ENCODE peak calls at places on chromosomes 13 and 19, in seven cellular contexts. One of them, this sample, is unnamed.

GRCh38 chr19:38290631-38291147 is 13.4 kb upstream of the C19orf33 start:
- DNase-seq in heart left ventricle: no peak
- DNase-seq in colonic mucosa: no peak
- DNase-seq in CD4-positive, alpha-beta T cell: no peak
- DNase-seq in endodermal cell: no peak
- DNase-seq in caudate nucleus: peak
- DNase-seq in suprapubic skin: no peak
- DNase-seq in this sample: no peak

GRCh38 chr19:53876651-53877224 is 5.3 kb upstream of the PRKCG start:
- DNase-seq in heart left ventricle: no peak
- DNase-seq in colonic mucosa: no peak
- DNase-seq in CD4-positive, alpha-beta T cell: no peak
- DNase-seq in endodermal cell: no peak
- DNase-seq in caudate nucleus: no peak
- DNase-seq in suprapubic skin: no peak
- DNase-seq in this sample: no peak

GRCh38 chr13:48535791-48536190 is 2.9 kb upstream of the RCBTB2 start:
- DNase-seq in heart left ventricle: no peak
- DNase-seq in colonic mucosa: no peak
- DNase-seq in CD4-positive, alpha-beta T cell: no peak
- DNase-seq in endodermal cell: no peak
- DNase-seq in caudate nucleus: no peak
- DNase-seq in suprapubic skin: no peak
- DNase-seq in this sample: no peak

GRCh38 chr13:26664942-26665341 is 95.6 kb downstream of the GPR12 start:
- DNase-seq in heart left ventricle: no peak
- DNase-seq in colonic mucosa: no peak
- DNase-seq in CD4-positive, alpha-beta T cell: no peak
- DNase-seq in endodermal cell: no peak
- DNase-seq in caudate nucleus: no peak
- DNase-seq in suprapubic skin: no peak
- DNase-seq in this sample: no peak

GRCh38 chr19:51341066-51341465 is 873 bp downstream of the VSIG10L start:
- DNase-seq in heart left ventricle: no peak
- DNase-seq in colonic mucosa: no peak
- DNase-seq in CD4-positive, alpha-beta T cell: no peak
- DNase-seq in endodermal cell: peak
- DNase-seq in caudate nucleus: no peak
- DNase-seq in suprapubic skin: no peak
- DNase-seq in this sample: no peak

GRCh38 chr13:112849500-112849899 is 119.5 kb upstream of the MCF2L start:
- DNase-seq in heart left ventricle: no peak
- DNase-seq in colonic mucosa: no peak
- DNase-seq in CD4-positive, alpha-beta T cell: no peak
- DNase-seq in endodermal cell: no peak
- DNase-seq in caudate nucleus: no peak
- DNase-seq in suprapubic skin: peak
- DNase-seq in this sample: peak

GRCh38 chr13:110965038-110965754 is 50.3 kb upstream of the ANKRD10 start:
- DNase-seq in heart left ventricle: no peak
- DNase-seq in colonic mucosa: no peak
- DNase-seq in CD4-positive, alpha-beta T cell: no peak
- DNase-seq in endodermal cell: no peak
- DNase-seq in caudate nucleus: no peak
- DNase-seq in suprapubic skin: no peak
- DNase-seq in this sample: no peak

GRCh38 chr13:40344270-40345148 is 321.9 kb downstream of the FOXO1 start:
- DNase-seq in heart left ventricle: no peak
- DNase-seq in colonic mucosa: no peak
- DNase-seq in CD4-positive, alpha-beta T cell: no peak
- DNase-seq in endodermal cell: no peak
- DNase-seq in caudate nucleus: no peak
- DNase-seq in suprapubic skin: no peak
- DNase-seq in this sample: no peak

GRCh38 chr13:40273173-40274000 is 393.1 kb downstream of the FOXO1 start:
- DNase-seq in heart left ventricle: no peak
- DNase-seq in colonic mucosa: no peak
- DNase-seq in CD4-positive, alpha-beta T cell: no peak
- DNase-seq in endodermal cell: no peak
- DNase-seq in caudate nucleus: no peak
- DNase-seq in suprapubic skin: no peak
- DNase-seq in this sample: no peak

DNA sequence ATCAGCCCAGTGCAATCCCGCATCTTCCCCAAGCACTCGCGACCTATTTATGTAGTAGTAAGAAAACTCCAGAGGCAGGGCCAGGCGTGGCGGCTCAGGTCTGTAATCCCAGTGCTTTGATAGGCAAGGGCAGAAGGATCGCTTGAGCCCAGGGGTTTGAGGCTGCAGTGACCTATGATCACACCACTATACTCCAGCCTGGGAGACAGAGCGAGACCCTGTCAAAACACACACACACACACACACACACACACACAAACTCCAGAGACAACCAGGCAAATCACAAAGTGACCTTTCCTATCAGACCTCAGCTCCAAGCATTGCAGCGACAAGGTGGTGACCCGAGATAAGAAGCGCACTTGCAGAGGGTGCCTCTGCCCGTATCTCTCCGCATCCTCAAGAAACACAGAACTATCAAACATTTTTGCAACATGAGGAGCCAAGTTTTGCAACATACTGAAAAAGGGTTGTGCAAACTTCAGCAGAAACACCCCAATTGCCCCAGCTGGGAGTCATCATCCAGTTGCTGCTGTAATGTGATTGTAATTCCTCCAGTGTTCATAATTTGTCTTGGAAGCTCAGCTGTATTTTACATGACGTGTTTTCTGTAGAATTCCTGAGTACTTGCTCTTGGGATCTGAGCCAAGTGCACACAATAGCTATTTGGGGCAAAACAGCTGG is 8.7 kb upstream of the KLF2 start:
- DNase-seq in heart left ventricle: peak
- DNase-seq in colonic mucosa: peak
- DNase-seq in CD4-positive, alpha-beta T cell: no peak
- DNase-seq in endodermal cell: no peak
- DNase-seq in caudate nucleus: no peak
- DNase-seq in suprapubic skin: no peak
- DNase-seq in this sample: peak
- H3K27ac ChIP-seq in heart left ventricle: peak
- H3K27ac ChIP-seq in colonic mucosa: peak
- H3K27ac ChIP-seq in CD4-positive, alpha-beta T cell: no peak
- H3K27ac ChIP-seq in endodermal cell: no peak
- H3K27ac ChIP-seq in caudate nucleus: peak
- H3K27ac ChIP-seq in suprapubic skin: peak
- H3K27ac ChIP-seq in this sample: peak

DNA sequence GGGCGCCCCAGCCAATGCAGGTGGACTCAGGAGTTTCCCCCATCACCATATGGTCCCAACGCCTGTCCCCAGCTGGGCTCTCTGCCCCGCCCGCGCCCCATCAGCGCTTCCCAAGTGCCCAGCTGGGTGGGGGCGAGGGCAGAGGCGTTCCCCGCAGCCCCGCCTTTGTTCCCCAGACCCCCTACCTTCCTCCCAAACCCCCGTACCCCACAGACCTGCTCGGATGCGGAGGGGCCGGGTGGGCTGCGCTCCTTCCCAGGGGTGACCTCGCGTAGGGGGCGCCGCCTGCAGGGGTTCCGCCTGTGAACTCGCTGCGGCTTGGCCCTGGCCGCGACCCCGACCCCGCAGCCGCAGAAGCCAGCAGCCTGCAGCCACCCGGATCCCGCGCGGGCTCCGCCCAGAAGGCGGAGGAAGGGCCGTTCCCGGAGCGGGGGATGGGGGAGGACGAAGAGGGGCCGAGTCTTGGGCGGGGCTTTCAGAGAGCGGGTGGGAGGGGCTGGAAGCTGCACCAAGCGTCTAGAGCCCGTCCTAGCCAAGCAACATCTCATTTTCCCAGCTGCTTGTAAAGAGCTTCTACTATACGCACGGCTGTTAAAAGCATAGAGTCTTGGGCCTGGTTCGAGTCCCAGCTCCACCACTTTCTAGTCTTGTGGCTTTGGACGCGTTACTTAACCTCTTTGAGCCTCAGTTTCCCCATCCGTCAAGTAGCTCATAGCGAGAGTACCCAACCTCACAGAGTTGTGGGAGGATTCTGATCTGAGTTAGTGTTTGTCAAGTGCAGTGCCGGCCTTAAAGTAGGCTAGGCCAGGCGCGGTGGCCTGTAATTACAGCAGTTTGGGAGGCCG is at the start of gene RAB3D:
- DNase-seq in heart left ventricle: peak
- DNase-seq in colonic mucosa: peak
- DNase-seq in CD4-positive, alpha-beta T cell: peak
- DNase-seq in endodermal cell: peak
- DNase-seq in caudate nucleus: peak
- DNase-seq in suprapubic skin: peak
- DNase-seq in this sample: peak
- H3K27ac ChIP-seq in heart left ventricle: peak
- H3K27ac ChIP-seq in colonic mucosa: peak
- H3K27ac ChIP-seq in CD4-positive, alpha-beta T cell: peak
- H3K27ac ChIP-seq in endodermal cell: no peak
- H3K27ac ChIP-seq in caudate nucleus: peak
- H3K27ac ChIP-seq in suprapubic skin: peak
- H3K27ac ChIP-seq in this sample: peak

DNA sequence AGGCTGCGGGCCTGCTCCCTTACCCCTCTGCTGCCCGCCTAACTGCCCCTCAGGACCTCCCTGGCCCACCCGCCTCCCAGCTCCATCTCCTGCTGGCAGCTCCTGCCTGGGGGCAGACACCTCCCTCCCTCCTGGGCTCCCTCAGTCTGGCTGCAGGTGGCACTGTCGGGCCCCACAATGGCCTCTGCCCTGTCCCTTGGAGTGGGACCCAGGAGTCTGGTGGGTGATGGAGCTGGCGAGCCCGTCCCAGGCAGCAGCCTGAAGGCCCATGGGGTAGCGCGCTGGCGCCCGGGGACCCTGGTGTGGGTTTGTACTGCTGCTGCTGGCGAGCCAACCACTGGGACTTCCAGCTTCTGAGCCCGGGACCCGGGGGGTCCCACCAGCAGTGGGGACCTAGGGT is 83.6 kb downstream of the KDM4B start:
- DNase-seq in heart left ventricle: no peak
- DNase-seq in colonic mucosa: no peak
- DNase-seq in CD4-positive, alpha-beta T cell: no peak
- DNase-seq in endodermal cell: peak
- DNase-seq in caudate nucleus: no peak
- DNase-seq in suprapubic skin: no peak
- DNase-seq in this sample: no peak
- H3K27ac ChIP-seq in heart left ventricle: no peak
- H3K27ac ChIP-seq in colonic mucosa: no peak
- H3K27ac ChIP-seq in CD4-positive, alpha-beta T cell: no peak
- H3K27ac ChIP-seq in endodermal cell: no peak
- H3K27ac ChIP-seq in caudate nucleus: no peak
- H3K27ac ChIP-seq in suprapubic skin: no peak
- H3K27ac ChIP-seq in this sample: no peak

DNA sequence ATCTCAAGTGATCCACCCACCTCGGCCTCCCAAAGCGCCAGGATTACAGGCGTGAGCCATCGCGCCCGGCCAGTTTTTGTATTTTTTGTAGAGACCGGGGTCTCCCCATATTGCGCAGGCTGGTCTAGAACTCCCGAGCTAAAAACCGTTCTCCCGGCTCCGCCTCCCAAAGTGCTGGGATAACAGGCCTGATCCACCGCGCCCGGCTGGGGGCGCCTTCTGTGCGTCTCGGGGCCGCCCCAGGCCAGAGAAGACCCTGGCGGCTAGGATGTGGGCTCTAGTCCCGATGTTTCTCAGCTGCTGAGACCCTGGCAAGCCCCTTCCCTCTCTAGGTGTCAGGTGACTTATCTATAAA is 3.6 kb downstream of the ARHGAP45 start:
- DNase-seq in heart left ventricle: no peak
- DNase-seq in colonic mucosa: no peak
- DNase-seq in CD4-positive, alpha-beta T cell: no peak
- DNase-seq in endodermal cell: peak
- DNase-seq in caudate nucleus: no peak
- DNase-seq in suprapubic skin: no peak
- DNase-seq in this sample: no peak
- H3K27ac ChIP-seq in heart left ventricle: no peak
- H3K27ac ChIP-seq in colonic mucosa: no peak
- H3K27ac ChIP-seq in CD4-positive, alpha-beta T cell: peak
- H3K27ac ChIP-seq in endodermal cell: no peak
- H3K27ac ChIP-seq in caudate nucleus: no peak
- H3K27ac ChIP-seq in suprapubic skin: no peak
- H3K27ac ChIP-seq in this sample: no peak

GRCh38 chr13:78398743-78399410 is 204.5 kb downstream of the POU4F1 start:
- DNase-seq in heart left ventricle: no peak
- DNase-seq in colonic mucosa: no peak
- DNase-seq in CD4-positive, alpha-beta T cell: no peak
- DNase-seq in endodermal cell: no peak
- DNase-seq in caudate nucleus: no peak
- DNase-seq in suprapubic skin: no peak
- DNase-seq in this sample: no peak
- H3K27ac ChIP-seq in heart left ventricle: no peak
- H3K27ac ChIP-seq in colonic mucosa: no peak
- H3K27ac ChIP-seq in CD4-positive, alpha-beta T cell: no peak
- H3K27ac ChIP-seq in endodermal cell: no peak
- H3K27ac ChIP-seq in caudate nucleus: no peak
- H3K27ac ChIP-seq in suprapubic skin: no peak
- H3K27ac ChIP-seq in this sample: no peak

GRCh38 chr19:18946918-18947317 is 5.9 kb upstream of the HOMER3 start:
- DNase-seq in heart left ventricle: no peak
- DNase-seq in colonic mucosa: no peak
- DNase-seq in CD4-positive, alpha-beta T cell: no peak
- DNase-seq in endodermal cell: no peak
- DNase-seq in caudate nucleus: no peak
- DNase-seq in suprapubic skin: no peak
- DNase-seq in this sample: no peak

GRCh38 chr19:18942692-18943091 is 1.7 kb upstream of the HOMER3 start:
- DNase-seq in heart left ventricle: no peak
- DNase-seq in colonic mucosa: no peak
- DNase-seq in CD4-positive, alpha-beta T cell: no peak
- DNase-seq in endodermal cell: no peak
- DNase-seq in caudate nucleus: no peak
- DNase-seq in suprapubic skin: no peak
- DNase-seq in this sample: no peak

GRCh38 chr19:18946335-18946734 is 5.3 kb upstream of the HOMER3 start:
- DNase-seq in heart left ventricle: no peak
- DNase-seq in colonic mucosa: no peak
- DNase-seq in CD4-positive, alpha-beta T cell: no peak
- DNase-seq in endodermal cell: no peak
- DNase-seq in caudate nucleus: no peak
- DNase-seq in suprapubic skin: no peak
- DNase-seq in this sample: no peak

GRCh38 chr19:18943465-18943864 is 2.4 kb upstream of the HOMER3 start:
- DNase-seq in heart left ventricle: no peak
- DNase-seq in colonic mucosa: no peak
- DNase-seq in CD4-positive, alpha-beta T cell: no peak
- DNase-seq in endodermal cell: no peak
- DNase-seq in caudate nucleus: no peak
- DNase-seq in suprapubic skin: no peak
- DNase-seq in this sample: no peak

DNA sequence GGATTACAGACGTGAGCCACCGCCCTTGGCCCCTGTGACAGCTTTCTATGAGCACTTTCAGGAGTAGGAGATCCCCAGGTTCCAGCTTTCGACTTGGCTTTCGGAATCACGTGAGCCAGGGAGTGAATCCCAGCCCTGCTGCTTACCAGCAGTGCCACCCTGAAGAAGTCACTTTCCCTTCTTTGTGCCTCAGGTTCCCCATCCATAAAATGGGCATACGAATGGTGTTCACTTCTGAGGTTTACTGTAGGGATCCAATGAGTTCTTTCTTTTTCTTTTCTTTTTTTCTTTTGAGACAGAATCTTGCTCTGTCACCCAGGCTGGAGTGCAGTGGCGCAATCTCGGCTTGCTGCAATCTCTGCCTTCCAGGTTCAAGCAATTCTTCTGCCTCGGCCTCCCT is 4.3 kb upstream of the HOMER3 start:
- DNase-seq in heart left ventricle: no peak
- DNase-seq in colonic mucosa: no peak
- DNase-seq in CD4-positive, alpha-beta T cell: no peak
- DNase-seq in endodermal cell: no peak
- DNase-seq in caudate nucleus: no peak
- DNase-seq in suprapubic skin: no peak
- DNase-seq in this sample: no peak
- H3K27ac ChIP-seq in heart left ventricle: no peak
- H3K27ac ChIP-seq in colonic mucosa: no peak
- H3K27ac ChIP-seq in CD4-positive, alpha-beta T cell: no peak
- H3K27ac ChIP-seq in endodermal cell: no peak
- H3K27ac ChIP-seq in caudate nucleus: no peak
- H3K27ac ChIP-seq in suprapubic skin: no peak
- H3K27ac ChIP-seq in this sample: no peak